ENCODE peak calls at places on chromosomes 4 and X, in ten cellular contexts. L is body of pancreas, G is transverse colon, R is A549, X is BJ, I is ascending aorta, Y is uterus, D is OCI-LY7, W is astrocyte, S is AG04449. J is an unnamed sample.

GRCh38 chr4:147773261-147774184 is 41.6 kb downstream of the ARHGAP10 start:
- DNase-seq in L (peak), G (no peak), R (no peak), X (no peak), I (no peak), Y (no peak), D (no peak), W (peak), S (no peak), J (no peak)

GRCh38 chrX:56783996-56784620 is 55.1 kb downstream of the NBDY start:
- DNase-seq in L (no peak), G (no peak), R (no peak), X (no peak), I (peak), Y (peak), D (no peak), W (no peak), S (no peak), J (no peak)

GRCh38 chr4:186258216-186258811 is 7.7 kb upstream of the F11 start:
- DNase-seq in L (no peak), G (no peak), R (no peak), X (no peak), I (no peak), Y (no peak), D (no peak), W (no peak), S (no peak), J (no peak)

GRCh38 chr4:146522098-146522861 is 540 bp upstream of the SLC10A7 start:
- DNase-seq in L (peak), G (peak), R (peak), X (no peak), I (peak), Y (peak), D (peak), W (peak), S (no peak), J (peak)

GRCh38 chr4:153594208-153594607 is 89.9 kb upstream of the TLR2 start:
- DNase-seq in L (no peak), G (no peak), R (no peak), X (peak), I (no peak), Y (no peak), D (no peak), W (peak), S (peak), J (no peak)

GRCh38 chrX:76555816-76556215 is 128.3 kb downstream of the MAGEE1 start:
- DNase-seq in L (no peak), G (no peak), R (peak), X (no peak), I (no peak), Y (no peak), D (peak), W (no peak), S (no peak), J (no peak)

GRCh38 chrX:84064164-84064563 is 123.8 kb downstream of the RPS6KA6 start:
- DNase-seq in L (no peak), G (no peak), R (no peak), X (no peak), I (no peak), Y (no peak), D (no peak), W (no peak), S (no peak), J (no peak)

GRCh38 chr4:10684631-10685030 is at the start of gene CLNK:
- DNase-seq in L (no peak), G (no peak), R (no peak), X (no peak), I (no peak), Y (no peak), D (peak), W (no peak), S (no peak), J (peak)

GRCh38 chrX:150544222-150544787 is 24.1 kb upstream of the MTM1 start:
- DNase-seq in L (peak), G (peak), R (peak), X (no peak), I (peak), Y (no peak), D (peak), W (no peak), S (no peak), J (no peak)
- TF ChIP-seq CTCF in L (no peak), G (no peak), R (no peak), X (no peak), I (no peak), Y (no peak), D (peak), W (no peak), S (no peak), J (no peak)

GRCh38 chr4:3366893-3367775 is 74.3 kb downstream of the RGS12 start:
- DNase-seq in L (no peak), G (no peak), R (no peak), X (no peak), I (no peak), Y (no peak), D (no peak), W (no peak), S (no peak), J (no peak)
- TF ChIP-seq CTCF in L (no peak), G (no peak), R (no peak), X (no peak), I (no peak), Y (no peak), D (no peak), W (no peak), S (no peak), J (no peak)

GRCh38 chr4:75057369-75057768 is 124.5 kb downstream of the PARM1 start:
- DNase-seq in L (no peak), G (no peak), R (no peak), X (no peak), I (no peak), Y (no peak), D (no peak), W (no peak), S (no peak), J (no peak)

GRCh38 chr4:75054089-75054488 is 121.2 kb downstream of the PARM1 start:
- DNase-seq in L (no peak), G (no peak), R (no peak), X (no peak), I (no peak), Y (no peak), D (no peak), W (no peak), S (no peak), J (no peak)

GRCh38 chr4:75058486-75058885 is 125.6 kb downstream of the PARM1 start:
- DNase-seq in L (no peak), G (no peak), R (no peak), X (no peak), I (no peak), Y (no peak), D (no peak), W (no peak), S (no peak), J (no peak)

GRCh38 chr4:75051431-75051830 is 118.5 kb downstream of the PARM1 start:
- DNase-seq in L (no peak), G (no peak), R (no peak), X (no peak), I (no peak), Y (no peak), D (no peak), W (no peak), S (no peak), J (no peak)

DNA sequence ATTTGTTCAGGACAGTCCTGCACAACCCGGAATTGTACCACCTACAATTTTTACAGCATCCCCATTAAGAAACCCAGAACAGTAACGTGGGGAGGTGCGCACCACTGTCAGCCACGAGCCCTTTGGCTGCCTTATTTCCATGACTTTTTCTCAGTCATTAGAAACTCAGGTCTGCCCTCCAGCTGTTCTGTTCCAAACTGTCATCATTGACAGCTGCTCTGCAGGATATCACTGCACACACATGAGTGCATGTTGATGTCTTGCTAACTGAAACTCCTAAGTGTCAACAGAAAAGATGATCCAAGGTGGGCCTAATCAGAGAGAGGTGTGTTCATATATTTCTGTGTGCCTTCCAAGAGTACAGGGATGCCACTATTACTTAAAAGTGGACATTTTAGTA is 123.4 kb downstream of the PARM1 start:
- DNase-seq in L (no peak), G (no peak), R (no peak), X (no peak), I (no peak), Y (no peak), D (no peak), W (no peak), S (no peak), J (no peak)
- TF ChIP-seq CTCF in L (no peak), G (no peak), R (no peak), X (no peak), I (no peak), Y (no peak), D (no peak), W (no peak), S (no peak), J (no peak)

GRCh38 chr4:1628892-1629703 is 55.0 kb downstream of the FAM53A start:
- DNase-seq in L (peak), G (peak), R (peak), X (no peak), I (peak), Y (peak), D (peak), W (no peak), S (no peak), J (peak)

GRCh38 chr4:1631136-1631535 is 53.0 kb downstream of the FAM53A start:
- DNase-seq in L (no peak), G (no peak), R (no peak), X (no peak), I (no peak), Y (no peak), D (no peak), W (no peak), S (no peak), J (no peak)

GRCh38 chr4:1632109-1633104 is 51.7 kb downstream of the FAM53A start:
- DNase-seq in L (no peak), G (no peak), R (no peak), X (no peak), I (no peak), Y (no peak), D (no peak), W (no peak), S (no peak), J (no peak)

GRCh38 chr4:1629704-1630093 is 54.4 kb downstream of the FAM53A start:
- DNase-seq in L (no peak), G (no peak), R (no peak), X (no peak), I (no peak), Y (no peak), D (no peak), W (no peak), S (no peak), J (no peak)

GRCh38 chr4:1630266-1630665 is 53.8 kb downstream of the FAM53A start:
- DNase-seq in L (no peak), G (no peak), R (no peak), X (no peak), I (no peak), Y (no peak), D (no peak), W (no peak), S (no peak), J (no peak)
- TF ChIP-seq CTCF in L (no peak), G (no peak), R (no peak), X (no peak), I (no peak), Y (no peak), D (no peak), W (no peak), S (no peak), J (no peak)

GRCh38 chrX:34332336-34332735 is 200.2 kb upstream of the FAM47A start:
- DNase-seq in L (no peak), G (no peak), R (no peak), X (no peak), I (no peak), Y (no peak), D (no peak), W (no peak), S (no peak), J (no peak)
- TF ChIP-seq CTCF in L (no peak), G (no peak), R (no peak), X (peak), I (no peak), Y (no peak), D (peak), W (no peak), S (no peak), J (no peak)

GRCh38 chr4:80187677-80188076 is 9.6 kb upstream of the PRDM8 start:
- DNase-seq in L (no peak), G (no peak), R (no peak), X (no peak), I (no peak), Y (no peak), D (no peak), W (no peak), S (no peak), J (no peak)
- TF ChIP-seq CTCF in L (no peak), G (no peak), R (no peak), X (no peak), I (no peak), Y (no peak), D (no peak), W (no peak), S (no peak), J (no peak)

J was measured in GM10248.